ENCODE peak calls at places on chromosomes 16 and 17, in seven cellular contexts. D is stimulated activated CD4-positive, alpha-beta T cell treated with anti-CD3 and anti-CD28 coated beads, Interleukin-4, amount 100 ng/mL, for 4 hours; X is stimulated activated CD8-positive, alpha-beta memory T cell treated with anti-CD3 and anti-CD28 coated beads, Interleukin-7, amount 100 ng/mL, for 48 hours; I is Caco-2; F is BE2C; Y is NCI-H226; G is activated CD4-positive, alpha-beta T cell treated with anti-CD3 and anti-CD28 coated beads, Interleukin-2, amount 10 ng/mL, durations not matched to agents 7 days and 5 days. L is an unnamed sample.
A peak's percentile ranks its signal among the peaks of the same experiment; 100 is the strongest.

GRCh38 chr17:59621771-59622170 is 2.1 kb downstream of the CLTC start:
- DNase-seq in D (no peak), X (no peak), I (no peak), F (no peak), Y (no peak), G (no peak), L (no peak)

GRCh38 chr17:18224428-18225120 is 861 bp upstream of the LLGL1 start:
- DNase-seq in D (no peak), X (no peak), I (no peak), F (no peak), Y (no peak), G (no peak), L (no peak)

GRCh38 chr17:31595076-31595475 is 203.6 kb downstream of the RAB11FIP4 start:
- DNase-seq in D (no peak), X (no peak), I (no peak), F (no peak), Y (no peak), G (no peak), L (no peak)

GRCh38 chr16:66292241-66292935 is 74.1 kb upstream of the CDH5 start:
- DNase-seq in D (no peak), X (no peak), I (no peak), F (no peak), Y (no peak), G (no peak), L (no peak)

GRCh38 chr17:82823004-82823403 is 16.8 kb downstream of the ZNF750 start:
- DNase-seq in D (no peak), X (no peak), I (peak; percentile 36), F (no peak), Y (no peak), G (no peak), L (no peak)

GRCh38 chr16:4663756-4664465 is 29.5 kb upstream of the NUDT16L1 start:
- DNase-seq in D (no peak), X (no peak), I (no peak), F (no peak), Y (no peak), G (no peak), L (no peak)

GRCh38 chr16:56576585-56577299 is 11.9 kb downstream of the MT4 start:
- DNase-seq in D (peak; percentile 88), X (peak; percentile 58), I (peak; percentile 84), F (peak; percentile 77), Y (peak; percentile 24), G (peak; percentile 91), L (peak; percentile 85)

GRCh38 chr17:36856169-36856568 is 81.1 kb upstream of the LHX1 start:
- DNase-seq in D (no peak), X (no peak), I (no peak), F (no peak), Y (peak; percentile 56), G (no peak), L (no peak)

GRCh38 chr17:4565209-4566141 is 5.1 kb upstream of the GGT6 start:
- DNase-seq in D (peak; percentile 37), X (no peak), I (peak; percentile 60), F (peak; percentile 58), Y (peak; percentile 63), G (peak; percentile 72), L (peak; percentile 69)

GRCh38 chr17:330993-331701 is 21.5 kb downstream of the RPH3AL start:
- DNase-seq in D (no peak), X (no peak), I (no peak), F (no peak), Y (no peak), G (no peak), L (no peak)